ENCODE peak calls at places on chromosomes 12 and 14, in eight cellular contexts. X is lung, F is cardiac fibroblast, A is left ventricle myocardium inferior, L is AG10803, B is right atrium auricular region, U is suprapubic skin, I is OCI-LY7. W is an unnamed sample.

GRCh38 chr14:57060276-57060956 is 208.3 kb downstream of the EXOC5 start:
- DNase-seq in F (no peak), U (no peak), I (no peak), X (no peak), A (no peak), L (no peak), B (no peak), W (no peak)

GRCh38 chr14:29734732-29735131 is 192.9 kb downstream of the PRKD1 start:
- DNase-seq in B (no peak), X (no peak), I (no peak), A (no peak), U (no peak), F (no peak), L (no peak), W (no peak)

GRCh38 chr12:52036587-52037171 is 14.6 kb upstream of the NR4A1 start:
- DNase-seq in U (peak; percentile 95), X (peak; percentile 82), L (peak; percentile 78), F (peak; percentile 79), B (peak; percentile 94), I (peak; percentile 84), A (peak; percentile 91), W (peak; percentile 69)

GRCh38 chr12:6613776-6614512 is 6.8 kb upstream of the CHD4 start:
- DNase-seq in L (peak; percentile 96), I (peak; percentile 42), U (peak; percentile 95), B (peak; percentile 93), F (peak; percentile 98), X (peak; percentile 86), A (peak; percentile 89), W (peak; percentile 98)

GRCh38 chr14:59918824-59919581 is 941 bp upstream of the LRRC9 start:
- DNase-seq in I (peak; percentile 10), B (no peak), A (no peak), L (peak; percentile 31), F (peak; percentile 57), U (no peak), X (no peak), W (peak; percentile 48)

GRCh38 chr12:63882844-63883243 is 38.3 kb downstream of the SRGAP1 start:
- DNase-seq in I (no peak), B (no peak), A (peak; percentile 30), U (no peak), F (no peak), L (no peak), X (no peak), W (no peak)

GRCh38 chr12:56529656-56530055 is 8.0 kb downstream of the RBMS2 start:
- DNase-seq in F (peak; percentile 58), A (no peak), B (no peak), U (no peak), L (peak; percentile 34), X (no peak), I (no peak), W (peak; percentile 30)

GRCh38 chr12:75760481-75761324 is 249.3 kb upstream of the KRR1 start:
- DNase-seq in I (peak; percentile 83), B (no peak), F (no peak), L (no peak), A (no peak), U (no peak), X (no peak), W (no peak)

GRCh38 chr14:104144911-104145825 is 6.8 kb downstream of the KIF26A start:
- DNase-seq in B (no peak), X (no peak), A (no peak), I (no peak), F (no peak), L (no peak), U (peak; percentile 77), W (no peak)

GRCh38 chr12:99712281-99712680 is 64.7 kb downstream of the GARIN6 start:
- DNase-seq in F (no peak), A (no peak), U (no peak), L (no peak), X (no peak), B (no peak), I (no peak), W (no peak)

GRCh38 chr14:69693823-69694729 is 72.9 kb upstream of the SRSF5 start:
- DNase-seq in A (no peak), U (no peak), X (no peak), F (peak; percentile 60), L (no peak), B (no peak), I (peak; percentile 52), W (no peak)

GRCh38 chr12:111766608-111767361 is at the start of gene ALDH2:
- DNase-seq in A (peak; percentile 85), F (peak; percentile 31), I (peak; percentile 69), B (peak; percentile 78), L (peak; percentile 40), U (peak; percentile 88), X (peak; percentile 75), W (peak; percentile 32)

GRCh38 chr12:109765493-109765810 is 51.8 kb downstream of the FAM222A start:
- DNase-seq in I (no peak), B (no peak), F (no peak), X (no peak), A (no peak), L (no peak), U (peak; percentile 50), W (no peak)

GRCh38 chr12:96378319-96378718 is 21.9 kb downstream of the CDK17 start:
- DNase-seq in U (no peak), I (peak; percentile 22), X (no peak), A (no peak), B (no peak), L (no peak), F (no peak), W (no peak)
- TF ChIP-seq CTCF in U (no peak), I (no peak), X (no peak), A (no peak), B (no peak), L (no peak), F (no peak), W (no peak)

GRCh38 chr12:105454688-105455087 is 124.2 kb downstream of the C12orf75 start:
- DNase-seq in F (no peak), I (no peak), A (no peak), U (no peak), X (no peak), B (no peak), L (no peak), W (no peak)

GRCh38 chr12:105451211-105451610 is 120.7 kb downstream of the C12orf75 start:
- DNase-seq in X (no peak), I (no peak), L (peak; percentile 90), F (peak; percentile 78), B (no peak), U (no peak), A (no peak), W (peak; percentile 29)

GRCh38 chr12:105449406-105449805 is 118.9 kb downstream of the C12orf75 start:
- DNase-seq in U (no peak), L (no peak), I (no peak), F (no peak), B (no peak), X (no peak), A (no peak), W (no peak)

GRCh38 chr12:105453306-105453705 is 122.8 kb downstream of the C12orf75 start:
- DNase-seq in X (no peak), L (peak; percentile 43), B (no peak), A (no peak), I (no peak), F (no peak), U (no peak), W (peak; percentile 27)

GRCh38 chr12:105451798-105452197 is 121.3 kb downstream of the C12orf75 start:
- DNase-seq in I (no peak), A (no peak), X (no peak), U (no peak), F (no peak), L (no peak), B (no peak), W (no peak)
- TF ChIP-seq CTCF in I (no peak), A (no peak), X (no peak), U (no peak), F (no peak), L (no peak), B (no peak), W (no peak)

GRCh38 chr12:120662879-120663278 is 22.5 kb downstream of the CABP1 start:
- DNase-seq in F (no peak), A (no peak), X (no peak), I (peak; percentile 91), L (no peak), B (no peak), U (no peak), W (no peak)

GRCh38 chr12:120658286-120659150 is 18.1 kb downstream of the CABP1 start:
- DNase-seq in X (no peak), I (no peak), L (no peak), B (no peak), A (no peak), F (no peak), U (no peak), W (no peak)

GRCh38 chr12:120663741-120664140 is 23.2 kb upstream of the MLEC start:
- DNase-seq in A (no peak), U (no peak), I (no peak), F (no peak), X (no peak), B (no peak), L (no peak), W (no peak)

GRCh38 chr12:120659151-120659525 is 18.7 kb downstream of the CABP1 start:
- DNase-seq in F (no peak), I (no peak), X (no peak), L (no peak), B (no peak), A (no peak), U (no peak), W (no peak)

GRCh38 chr12:120661432-120661831 is 21.0 kb downstream of the CABP1 start:
- DNase-seq in X (no peak), F (no peak), L (no peak), U (no peak), B (no peak), I (no peak), A (no peak), W (no peak)
- TF ChIP-seq CTCF in X (no peak), F (no peak), L (no peak), U (no peak), B (no peak), I (no peak), A (no peak), W (no peak)

GRCh38 chr14:98858561-98858960 is 413.4 kb downstream of the BCL11B start:
- DNase-seq in B (no peak), I (no peak), U (peak; percentile 56), F (no peak), A (no peak), L (no peak), X (no peak), W (no peak)

GRCh38 chr14:98858158-98858557 is 413.8 kb downstream of the BCL11B start:
- DNase-seq in B (no peak), F (no peak), U (peak; percentile 66), X (no peak), L (no peak), A (no peak), I (no peak), W (no peak)

GRCh38 chr14:98855926-98856325 is 416.1 kb downstream of the BCL11B start:
- DNase-seq in I (no peak), U (peak; percentile 50), X (no peak), B (no peak), L (no peak), A (no peak), F (no peak), W (no peak)

GRCh38 chr14:98864211-98864610 is 407.8 kb downstream of the BCL11B start:
- DNase-seq in I (no peak), B (no peak), A (no peak), U (no peak), F (no peak), L (no peak), X (no peak), W (no peak)

DNA sequence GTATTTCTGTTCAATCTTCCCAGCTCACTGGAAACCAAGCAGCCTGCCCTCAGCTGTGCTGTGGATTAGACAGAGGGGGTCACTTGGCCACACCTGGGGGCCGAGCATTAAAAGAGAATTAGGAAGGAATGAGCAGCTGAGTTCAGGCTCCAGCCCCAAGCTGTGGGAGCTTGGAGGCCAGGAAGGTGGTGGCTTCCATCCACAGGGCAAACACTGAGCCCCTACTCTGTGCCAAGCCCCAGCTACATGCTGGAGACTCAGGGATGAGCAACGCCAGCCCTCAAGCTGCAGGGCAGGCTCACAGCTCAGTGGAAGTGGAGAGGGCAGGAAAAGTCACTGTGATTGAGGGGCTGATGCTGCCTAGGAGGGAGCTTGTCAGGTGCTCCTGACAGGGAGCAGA is 412.7 kb downstream of the BCL11B start:
- DNase-seq in X (no peak), B (no peak), L (no peak), U (peak; percentile 62), F (no peak), I (no peak), A (no peak), W (no peak)
- TF ChIP-seq CTCF in X (no peak), B (no peak), L (no peak), U (no peak), F (no peak), I (no peak), A (no peak), W (no peak)

W was measured in foreskin fibroblast.